ENCODE peak calls at places on chromosomes 7 and 10, in ten cellular contexts. A is GM12878; K is AG04450; E is retinal pigment epithelial cell; O is A549; T is brain microvascular endothelial cell; W is right atrium auricular region; D is cardiac muscle cell; H is CD8-positive, alpha-beta T cell; Z is tibial nerve. F is an unnamed sample.

GRCh38 chr7:81583090-81583489 is 186.8 kb downstream of the HGF start:
- DNase-seq in A (no peak), K (no peak), E (no peak), O (no peak), T (no peak), W (no peak), D (no peak), H (no peak), Z (no peak), F (no peak)

GRCh38 chr10:94496010-94496409 is 49.6 kb upstream of the HELLS start:
- DNase-seq in A (peak), K (no peak), E (no peak), O (no peak), T (peak), W (no peak), D (no peak), H (no peak), Z (no peak), F (no peak)

GRCh38 chr7:114813597-114813996 is 108.3 kb upstream of the MDFIC start:
- DNase-seq in A (no peak), K (no peak), E (no peak), O (no peak), T (no peak), W (no peak), D (no peak), H (no peak), Z (no peak), F (no peak)

GRCh38 chr7:137439829-137440433 is 96.4 kb upstream of the PTN start:
- DNase-seq in A (no peak), K (no peak), E (no peak), O (no peak), T (no peak), W (no peak), D (peak), H (no peak), Z (no peak), F (no peak)

GRCh38 chr7:75971961-75972763 is 22.2 kb downstream of the TMEM120A start:
- DNase-seq in A (no peak), K (no peak), E (peak), O (peak), T (no peak), W (peak), D (peak), H (no peak), Z (no peak), F (peak)

GRCh38 chr7:92448185-92448747 is 984 bp downstream of the GATAD1 start:
- DNase-seq in A (peak), K (no peak), E (peak), O (peak), T (peak), W (peak), D (peak), H (peak), Z (peak), F (peak)

GRCh38 chr10:7945469-7946187 is 108.9 kb upstream of the GATA3 start:
- DNase-seq in A (no peak), K (no peak), E (no peak), O (no peak), T (peak), W (no peak), D (no peak), H (no peak), Z (no peak), F (no peak)

GRCh38 chr7:101164071-101164840 is 1.1 kb downstream of the VGF start:
- DNase-seq in A (no peak), K (no peak), E (no peak), O (no peak), T (no peak), W (no peak), D (peak), H (no peak), Z (no peak), F (no peak)

GRCh38 chr10:43452356-43452914 is 15.5 kb downstream of the ZNF487 start:
- DNase-seq in A (no peak), K (no peak), E (no peak), O (no peak), T (no peak), W (no peak), D (no peak), H (no peak), Z (no peak), F (no peak)

GRCh38 chr7:129642871-129643515 is 31.5 kb downstream of the NRF1 start:
- DNase-seq in A (no peak), K (no peak), E (no peak), O (no peak), T (no peak), W (no peak), D (peak), H (no peak), Z (no peak), F (no peak)

GRCh38 chr7:155856656-155857055 is 44.4 kb upstream of the SHH start:
- DNase-seq in A (no peak), K (no peak), E (no peak), O (no peak), T (no peak), W (no peak), D (no peak), H (no peak), Z (no peak), F (no peak)

GRCh38 chr10:618229-618989 is 71.1 kb downstream of the DIP2C start:
- DNase-seq in A (no peak), K (no peak), E (no peak), O (no peak), T (no peak), W (no peak), D (peak), H (no peak), Z (no peak), F (peak)

GRCh38 chr7:118280319-118281012 is 56.0 kb downstream of the ANKRD7 start:
- DNase-seq in A (no peak), K (no peak), E (no peak), O (no peak), T (no peak), W (no peak), D (no peak), H (no peak), Z (no peak), F (no peak)

GRCh38 chr10:42924484-42924883 is 141.9 kb downstream of the BMS1 start:
- DNase-seq in A (no peak), K (no peak), E (no peak), O (no peak), T (no peak), W (no peak), D (no peak), H (no peak), Z (no peak), F (no peak)

GRCh38 chr7:107173691-107174406 is 5.0 kb downstream of the HBP1 start:
- DNase-seq in A (no peak), K (no peak), E (no peak), O (no peak), T (no peak), W (no peak), D (no peak), H (no peak), Z (no peak), F (no peak)

GRCh38 chr10:76649723-76650127 is 987.9 kb downstream of the KCNMA1 start:
- DNase-seq in A (no peak), K (peak), E (no peak), O (no peak), T (peak), W (no peak), D (no peak), H (no peak), Z (peak), F (no peak)

GRCh38 chr7:142445019-142445686 is 187.3 kb upstream of the PRSS58 start:
- DNase-seq in A (no peak), K (no peak), E (no peak), O (no peak), T (no peak), W (no peak), D (peak), H (peak), Z (no peak), F (no peak)

GRCh38 chr7:19776981-19777380 is 3.6 kb upstream of the TMEM196 start:
- DNase-seq in A (no peak), K (no peak), E (no peak), O (no peak), T (no peak), W (no peak), D (no peak), H (no peak), Z (no peak), F (no peak)

GRCh38 chr7:99137418-99138180 is 6.3 kb downstream of the SMURF1 start:
- DNase-seq in A (no peak), K (peak), E (no peak), O (peak), T (peak), W (no peak), D (peak), H (no peak), Z (no peak), F (no peak)

GRCh38 chr10:68192113-68192512 is 39.8 kb downstream of the ATOH7 start:
- DNase-seq in A (no peak), K (no peak), E (no peak), O (no peak), T (no peak), W (no peak), D (no peak), H (no peak), Z (no peak), F (no peak)

GRCh38 chr7:131600578-131600977 is 44.1 kb upstream of the PODXL start:
- DNase-seq in A (no peak), K (peak), E (no peak), O (no peak), T (peak), W (no peak), D (no peak), H (no peak), Z (no peak), F (no peak)

GRCh38 chr10:44853796-44854195 is 57.3 kb upstream of the TMEM72 start:
- DNase-seq in A (no peak), K (no peak), E (no peak), O (no peak), T (no peak), W (peak), D (no peak), H (no peak), Z (no peak), F (no peak)

GRCh38 chr10:121049923-121050322 is 198.8 kb downstream of the WDR11 start:
- DNase-seq in A (no peak), K (no peak), E (no peak), O (no peak), T (no peak), W (no peak), D (no peak), H (no peak), Z (no peak), F (no peak)

GRCh38 chr7:158733220-158733519 is 28.6 kb upstream of the NCAPG2 start:
- DNase-seq in A (no peak), K (no peak), E (no peak), O (no peak), T (no peak), W (no peak), D (no peak), H (no peak), Z (no peak), F (no peak)

GRCh38 chr7:143283344-143283743 is 1.4 kb upstream of the TMEM139 start:
- DNase-seq in A (no peak), K (no peak), E (no peak), O (no peak), T (no peak), W (no peak), D (no peak), H (no peak), Z (no peak), F (no peak)

GRCh38 chr10:99682032-99682431 is 22.7 kb downstream of the ENTPD7 start:
- DNase-seq in A (no peak), K (no peak), E (no peak), O (no peak), T (no peak), W (no peak), D (no peak), H (no peak), Z (no peak), F (no peak)

GRCh38 chr7:55344840-55345239 is 20.3 kb upstream of the LANCL2 start:
- DNase-seq in A (no peak), K (no peak), E (no peak), O (no peak), T (no peak), W (no peak), D (no peak), H (no peak), Z (no peak), F (no peak)

DNA sequence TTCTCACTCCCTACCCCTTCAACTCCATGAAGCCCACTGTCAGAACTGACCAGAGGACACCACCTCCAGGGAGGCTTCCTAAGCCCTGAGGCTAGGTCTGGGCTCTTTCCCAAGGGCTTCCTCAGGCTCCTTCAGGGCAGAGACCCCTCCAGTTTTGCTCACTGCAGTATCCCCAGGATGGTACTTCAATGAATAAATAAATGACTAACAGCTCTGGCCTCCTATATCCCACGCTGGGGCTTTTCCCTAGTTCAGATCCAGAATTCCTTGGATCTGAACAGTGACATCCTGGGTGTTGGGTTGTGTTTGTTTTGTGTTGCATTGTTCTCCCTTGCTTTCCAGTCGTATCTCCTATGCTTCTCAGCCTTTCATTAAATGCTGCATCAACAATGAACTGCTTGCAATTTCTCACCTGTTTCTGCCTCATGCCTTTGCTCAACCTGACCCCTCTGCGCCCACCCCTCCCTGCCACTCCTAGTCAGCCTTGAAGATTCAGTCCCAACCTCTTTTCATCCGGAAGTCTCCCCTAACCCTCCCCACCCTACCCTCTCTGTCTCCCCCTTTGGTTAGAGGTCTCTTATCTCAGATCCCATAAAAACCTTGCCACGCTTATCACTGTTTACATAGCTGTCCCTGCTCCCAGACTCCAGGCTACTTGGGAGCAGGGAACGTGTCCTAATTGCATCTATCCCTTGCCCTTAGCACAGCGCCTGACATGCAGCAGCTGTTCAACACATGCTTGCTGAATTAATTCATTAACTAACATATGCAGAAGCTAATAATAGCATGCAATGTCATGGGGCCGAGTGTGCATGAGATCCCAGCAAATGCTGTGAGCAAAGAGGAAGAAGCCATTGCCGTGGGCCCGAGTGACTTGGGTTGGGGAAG is 41.7 kb downstream of the PPP1R3C start:
- DNase-seq in A (no peak), K (peak), E (no peak), O (peak), T (peak), W (no peak), D (peak), H (no peak), Z (no peak), F (peak)
- H3K4me3 ChIP-seq in A (no peak), K (peak), E (no peak), O (peak), T (no peak), W (no peak), D (no peak), H (no peak), Z (no peak), F (peak)

GRCh38 chr7:26078437-26079362 is 73.3 kb upstream of the NFE2L3 start:
- DNase-seq in A (peak), K (no peak), E (no peak), O (peak), T (peak), W (no peak), D (peak), H (peak), Z (peak), F (peak)
- TF ChIP-seq CTCF in A (peak), K (peak), E (peak), O (peak), T (peak), W (no peak), D (peak), H (peak), Z (peak), F (peak)

GRCh38 chr10:103680869-103681236 is 174.5 kb downstream of the SH3PXD2A start:
- DNase-seq in A (no peak), K (no peak), E (no peak), O (no peak), T (no peak), W (no peak), D (no peak), H (no peak), Z (no peak), F (no peak)

GRCh38 chr10:103679096-103679790 is 176.1 kb downstream of the SH3PXD2A start:
- DNase-seq in A (no peak), K (no peak), E (no peak), O (no peak), T (no peak), W (no peak), D (no peak), H (no peak), Z (no peak), F (no peak)

GRCh38 chr10:103683851-103684250 is 171.5 kb downstream of the SH3PXD2A start:
- DNase-seq in A (no peak), K (no peak), E (no peak), O (no peak), T (no peak), W (no peak), D (no peak), H (no peak), Z (no peak), F (no peak)

GRCh38 chr10:103682042-103682441 is 173.3 kb downstream of the SH3PXD2A start:
- DNase-seq in A (no peak), K (no peak), E (no peak), O (no peak), T (no peak), W (no peak), D (no peak), H (no peak), Z (no peak), F (no peak)

DNA sequence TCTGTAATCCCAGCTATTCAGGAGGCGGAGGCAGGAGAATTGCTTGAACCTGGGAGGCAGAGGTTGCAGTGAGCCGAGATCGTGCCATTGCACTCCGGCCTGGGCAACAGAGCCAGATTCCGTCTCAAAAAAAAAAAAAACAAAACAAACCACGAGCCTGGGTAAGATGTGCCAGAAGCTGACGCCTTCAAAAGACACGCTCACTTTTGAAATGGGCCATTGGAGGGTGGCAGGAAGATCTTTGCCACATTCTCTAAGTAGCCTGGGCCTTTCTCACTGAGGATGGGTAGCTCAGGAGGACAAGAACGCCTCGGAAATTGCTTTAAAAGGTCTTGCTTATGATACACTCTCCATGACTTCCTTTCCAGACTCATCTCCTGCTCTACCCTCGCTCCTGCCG is 172.7 kb downstream of the SH3PXD2A start:
- DNase-seq in A (no peak), K (no peak), E (no peak), O (no peak), T (no peak), W (no peak), D (no peak), H (no peak), Z (no peak), F (no peak)
- H3K4me3 ChIP-seq in A (no peak), K (no peak), E (no peak), O (no peak), T (no peak), W (no peak), D (no peak), H (no peak), Z (no peak), F (no peak)

GRCh38 chr7:140719711-140720110 is 23.2 kb downstream of the NDUFB2 start:
- DNase-seq in A (peak), K (no peak), E (no peak), O (no peak), T (no peak), W (no peak), D (no peak), H (no peak), Z (no peak), F (no peak)

GRCh38 chr7:140723574-140723973 is 27.1 kb downstream of the NDUFB2 start:
- DNase-seq in A (no peak), K (no peak), E (no peak), O (no peak), T (no peak), W (no peak), D (no peak), H (no peak), Z (no peak), F (no peak)

GRCh38 chr7:140724706-140725105 is 28.2 kb downstream of the NDUFB2 start:
- DNase-seq in A (no peak), K (no peak), E (no peak), O (no peak), T (no peak), W (no peak), D (no peak), H (no peak), Z (no peak), F (no peak)

GRCh38 chr7:140723002-140723401 is 26.5 kb downstream of the NDUFB2 start:
- DNase-seq in A (no peak), K (no peak), E (no peak), O (no peak), T (no peak), W (no peak), D (no peak), H (peak), Z (no peak), F (no peak)

DNA sequence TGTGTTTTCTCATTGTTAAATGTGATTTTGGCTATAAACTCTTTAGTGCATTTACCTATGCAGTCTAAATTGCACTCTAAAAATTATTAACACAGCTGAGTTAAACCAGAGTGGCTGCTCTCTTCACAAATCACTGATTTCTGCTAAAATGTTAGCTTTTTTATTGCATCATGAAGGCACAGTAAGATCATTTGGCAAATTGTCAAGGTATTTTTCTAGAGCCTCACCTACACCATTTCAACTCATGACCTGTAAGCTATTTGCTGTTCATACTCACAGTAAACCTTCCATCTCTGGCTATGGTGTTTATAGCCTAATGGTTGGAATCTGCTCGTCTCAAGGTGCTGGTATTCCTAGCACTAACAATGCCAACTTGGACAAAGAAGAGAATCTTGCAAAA is 25.7 kb downstream of the NDUFB2 start:
- DNase-seq in A (no peak), K (no peak), E (no peak), O (no peak), T (no peak), W (no peak), D (no peak), H (no peak), Z (no peak), F (no peak)
- TF ChIP-seq CTCF in A (no peak), K (no peak), E (no peak), O (no peak), T (no peak), W (no peak), D (no peak), H (no peak), Z (no peak), F (no peak)

GRCh38 chr7:1289681-1290261 is 57.1 kb downstream of the UNCX start:
- DNase-seq in A (no peak), K (no peak), E (no peak), O (no peak), T (no peak), W (no peak), D (peak), H (no peak), Z (no peak), F (no peak)

GRCh38 chr7:1291846-1292765 is 59.4 kb downstream of the UNCX start:
- DNase-seq in A (no peak), K (no peak), E (no peak), O (no peak), T (no peak), W (no peak), D (no peak), H (no peak), Z (no peak), F (no peak)

GRCh38 chr7:1291040-1291689 is 58.5 kb downstream of the UNCX start:
- DNase-seq in A (no peak), K (no peak), E (no peak), O (no peak), T (no peak), W (no peak), D (no peak), H (no peak), Z (no peak), F (no peak)

GRCh38 chr7:1288996-1289551 is 56.4 kb downstream of the UNCX start:
- DNase-seq in A (no peak), K (no peak), E (no peak), O (no peak), T (no peak), W (no peak), D (no peak), H (no peak), Z (no peak), F (no peak)

GRCh38 chr7:1290262-1291039 is 57.8 kb downstream of the UNCX start:
- DNase-seq in A (no peak), K (no peak), E (no peak), O (no peak), T (no peak), W (no peak), D (peak), H (no peak), Z (no peak), F (no peak)
- H3K4me3 ChIP-seq in A (no peak), K (peak), E (peak), O (no peak), T (peak), W (peak), D (peak), H (peak), Z (peak), F (peak)

GRCh38 chr10:37754538-37755323 is 102.7 kb downstream of the ZNF248 start:
- DNase-seq in A (no peak), K (no peak), E (no peak), O (peak), T (peak), W (no peak), D (no peak), H (no peak), Z (no peak), F (no peak)
- TF ChIP-seq CTCF in A (peak), K (no peak), E (no peak), O (peak), T (no peak), W (no peak), D (no peak), H (no peak), Z (no peak), F (peak)